ENCODE peak calls at places on chromosome 7, in six cellular contexts. S, P, U, W, B and H are unnamed samples.

GRCh38 chr7:129298268-129298893 is 73.6 kb downstream of the AHCYL2 start:
- DNase-seq in S (peak), P (peak), U (no peak), W (peak), B (peak), H (no peak)

GRCh38 chr7:5701085-5701914 is 80.2 kb downstream of the RNF216 start:
- DNase-seq in S (peak), P (no peak), U (no peak), W (no peak), B (no peak), H (peak)

GRCh38 chr7:44490351-44491200 is at the start of gene NUDCD3:
- DNase-seq in S (peak), P (peak), U (peak), W (peak), B (peak), H (peak)

GRCh38 chr7:129341212-129341611 is 93.0 kb upstream of the STRIP2 start:
- DNase-seq in S (no peak), P (no peak), U (no peak), W (no peak), B (no peak), H (no peak)

GRCh38 chr7:128361463-128362441 is at the start of gene PRRT4:
- DNase-seq in S (no peak), P (no peak), U (no peak), W (peak), B (no peak), H (no peak)

GRCh38 chr7:137342751-137343482 is 616 bp downstream of the PTN start:
- DNase-seq in S (peak), P (no peak), U (no peak), W (no peak), B (no peak), H (no peak)

GRCh38 chr7:94396044-94396443 is 1.3 kb downstream of the COL1A2 start:
- DNase-seq in S (peak), P (no peak), U (no peak), W (peak), B (no peak), H (no peak)

GRCh38 chr7:99080679-99081078 is 63.2 kb downstream of the SMURF1 start:
- DNase-seq in S (no peak), P (no peak), U (no peak), W (no peak), B (no peak), H (no peak)

GRCh38 chr7:57876-58275 is 134.5 kb upstream of the FAM20C start:
- DNase-seq in S (no peak), P (no peak), U (no peak), W (no peak), B (no peak), H (no peak)

GRCh38 chr7:132738254-132738653 is 162.0 kb upstream of the PLXNA4 start:
- DNase-seq in S (peak), P (no peak), U (no peak), W (no peak), B (peak), H (no peak)

GRCh38 chr7:92159-92767 is 100.1 kb upstream of the FAM20C start:
- DNase-seq in S (no peak), P (no peak), U (no peak), W (no peak), B (no peak), H (no peak)

GRCh38 chr7:107712025-107712424 is 31.9 kb upstream of the CBLL1 start:
- DNase-seq in S (no peak), P (no peak), U (no peak), W (no peak), B (no peak), H (no peak)

GRCh38 chr7:139739863-139740597 is 37.8 kb downstream of the HIPK2 start:
- DNase-seq in S (no peak), P (no peak), U (no peak), W (no peak), B (no peak), H (no peak)

GRCh38 chr7:99311702-99312101 is 14.0 kb upstream of the ARPC1A start:
- DNase-seq in S (no peak), P (no peak), U (no peak), W (no peak), B (no peak), H (no peak)

GRCh38 chr7:157047148-157047547 is 36.7 kb upstream of the MNX1 start:
- DNase-seq in S (no peak), P (no peak), U (no peak), W (no peak), B (no peak), H (no peak)

GRCh38 chr7:129376076-129376777 is 58.0 kb upstream of the STRIP2 start:
- DNase-seq in S (peak), P (peak), U (no peak), W (peak), B (peak), H (no peak)

GRCh38 chr7:151769189-151769821 is 107.6 kb downstream of the PRKAG2 start:
- DNase-seq in S (no peak), P (no peak), U (no peak), W (no peak), B (no peak), H (peak)

GRCh38 chr7:540997-541396 is 21.4 kb upstream of the PDGFA start:
- DNase-seq in S (no peak), P (no peak), U (no peak), W (no peak), B (no peak), H (no peak)

GRCh38 chr7:150405584-150406310 is 26.6 kb downstream of the ZNF775 start:
- DNase-seq in S (peak), P (no peak), U (no peak), W (peak), B (no peak), H (no peak)

GRCh38 chr7:4665661-4666060 is 16.4 kb upstream of the FOXK1 start:
- DNase-seq in S (peak), P (no peak), U (no peak), W (no peak), B (no peak), H (no peak)

GRCh38 chr7:38311329-38311937 is 38.0 kb upstream of the TARP start:
- DNase-seq in S (no peak), P (no peak), U (no peak), W (peak), B (no peak), H (no peak)

GRCh38 chr7:1210979-1211608 is 21.6 kb upstream of the UNCX start:
- DNase-seq in S (no peak), P (no peak), U (no peak), W (no peak), B (no peak), H (no peak)

GRCh38 chr7:22639400-22639799 is 87.6 kb upstream of the IL6 start:
- DNase-seq in S (peak), P (no peak), U (no peak), W (no peak), B (no peak), H (no peak)

GRCh38 chr7:147804032-147804431 is 786.5 kb upstream of the C7orf33 start:
- DNase-seq in S (no peak), P (no peak), U (no peak), W (no peak), B (no peak), H (no peak)

GRCh38 chr7:116122972-116123595 is 87.3 kb upstream of the TES start:
- DNase-seq in S (peak), P (peak), U (no peak), W (peak), B (peak), H (no peak)

GRCh38 chr7:8251195-8251594 is 10.8 kb downstream of the ICA1 start:
- DNase-seq in S (no peak), P (no peak), U (no peak), W (no peak), B (no peak), H (no peak)

GRCh38 chr7:150668472-150668911 is 17.0 kb upstream of the GIMAP2 start:
- DNase-seq in S (no peak), P (no peak), U (no peak), W (no peak), B (no peak), H (peak)

GRCh38 chr7:101402081-101402779 is 39.6 kb downstream of the COL26A1 start:
- DNase-seq in S (peak), P (no peak), U (peak), W (no peak), B (no peak), H (no peak)

GRCh38 chr7:33716581-33717477 is 188.5 kb upstream of the BMPER start:
- DNase-seq in S (peak), P (peak), U (no peak), W (peak), B (peak), H (no peak)

GRCh38 chr7:155343150-155343549 is 45.5 kb downstream of the INSIG1 start:
- DNase-seq in S (no peak), P (no peak), U (no peak), W (no peak), B (no peak), H (no peak)

GRCh38 chr7:43593010-43593409 is 10.1 kb downstream of the STK17A start:
- DNase-seq in S (no peak), P (no peak), U (no peak), W (no peak), B (no peak), H (no peak)

GRCh38 chr7:79459381-79459780 is 5.9 kb upstream of the MAGI2 start:
- DNase-seq in S (peak), P (no peak), U (no peak), W (no peak), B (no peak), H (no peak)

DNA sequence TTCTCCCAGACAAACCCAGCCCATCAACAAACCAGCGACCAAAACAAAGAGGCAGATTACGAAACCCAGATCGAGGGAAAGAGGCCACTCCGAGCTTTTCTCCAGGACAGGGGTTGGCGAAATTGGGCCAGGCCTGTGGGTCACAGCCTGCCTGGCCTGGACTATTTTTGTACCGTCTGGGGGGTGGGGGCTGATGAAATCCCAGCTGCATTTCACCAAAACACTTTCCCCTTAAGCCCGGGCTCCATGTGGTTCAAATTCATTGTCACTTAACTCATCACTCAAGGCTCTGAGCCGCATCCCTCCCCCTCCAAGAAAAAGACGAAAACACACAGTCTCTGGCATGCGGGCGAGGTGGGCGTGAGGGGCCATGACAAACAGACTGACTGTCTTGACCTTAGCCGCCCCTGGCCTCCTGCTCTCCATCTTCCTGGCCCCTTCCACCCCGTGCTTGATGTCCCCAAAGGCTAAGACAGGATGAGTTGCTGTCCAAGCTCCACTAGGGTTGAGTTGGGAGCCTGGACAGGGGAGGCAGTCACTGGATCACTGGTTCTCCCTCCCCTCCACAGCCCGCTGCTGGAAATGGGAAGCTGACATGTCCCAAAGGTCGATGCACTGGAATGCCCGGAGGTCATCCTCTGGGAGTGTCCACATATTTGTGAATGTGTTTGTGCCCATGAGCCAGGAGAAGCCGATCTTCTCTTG is 19.2 kb downstream of the TMEM270 start:
- DNase-seq in S (peak), P (peak), U (no peak), W (no peak), B (no peak), H (no peak)
- TF ChIP-seq CEBPB in S (peak), P (no peak), U (no peak), W (peak), B (no peak), H (no peak)

DNA sequence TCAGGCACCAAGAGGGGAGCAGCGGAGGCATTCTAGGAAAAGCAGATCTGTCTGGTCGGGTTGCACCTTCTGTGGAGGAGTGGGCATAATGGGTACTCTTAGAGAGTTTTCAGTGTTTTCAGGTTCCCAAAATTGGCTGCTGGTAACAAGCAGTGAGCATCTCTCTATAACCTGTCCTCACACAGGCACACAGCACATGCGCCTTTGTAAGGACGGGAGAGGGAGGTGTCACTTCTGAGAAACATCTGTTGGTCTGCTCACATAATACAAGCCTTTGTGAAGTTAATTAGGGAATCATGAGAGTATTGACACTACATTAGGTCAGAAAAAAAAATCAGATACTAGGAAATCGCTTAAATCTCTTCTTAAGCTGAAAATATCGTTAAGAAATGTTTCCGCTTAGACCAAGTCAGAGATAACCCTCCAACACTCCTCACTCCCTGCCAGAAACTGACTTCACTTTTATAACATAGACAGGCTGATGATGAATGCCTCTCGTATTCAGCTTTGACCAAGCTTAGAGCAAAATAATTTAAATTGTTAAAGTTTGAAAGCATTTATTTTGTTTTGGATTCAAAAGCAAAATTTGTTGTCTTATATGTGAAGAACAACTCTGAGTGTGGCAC is 769.8 kb downstream of the TNS3 start:
- DNase-seq in S (no peak), P (no peak), U (no peak), W (no peak), B (no peak), H (no peak)
- H3K9ac ChIP-seq in S (no peak), P (no peak), U (no peak), W (no peak), B (no peak), H (no peak)

GRCh38 chr7:130721486-130722277 is 12.3 kb downstream of the KLF14 start:
- DNase-seq in S (peak), P (peak), U (no peak), W (peak), B (peak), H (no peak)
- TF ChIP-seq CEBPB in S (no peak), P (no peak), U (no peak), W (no peak), B (no peak), H (no peak)

GRCh38 chr7:20219446-20220292 is 2.5 kb upstream of the MACC1 start:
- DNase-seq in S (peak), P (peak), U (no peak), W (peak), B (no peak), H (peak)
- H3K9ac ChIP-seq in S (peak), P (peak), U (no peak), W (peak), B (no peak), H (peak)